ENCODE peak calls at places on chromosomes 2 and 18, in ten cellular contexts. J is AG04449, B is GM23338, K is cardiac fibroblast, C is astrocyte of the spinal cord, D is fibroblast of lung, L is heart left ventricle, P is psoas muscle, H is neural progenitor cell, Y is thyroid gland. G is an unnamed sample.

GRCh38 chr2:170391018-170391417 is 213.1 kb downstream of the MYO3B start:
- DNase-seq in Y (no peak), C (no peak), D (no peak), J (no peak), L (no peak), H (no peak), K (no peak), B (no peak), P (no peak), G (no peak)

GRCh38 chr18:44409524-44409923 is 271.2 kb upstream of the SETBP1 start:
- DNase-seq in L (no peak), J (no peak), P (no peak), B (no peak), H (no peak), C (no peak), Y (no peak), K (no peak), D (no peak), G (no peak)

GRCh38 chr2:98867539-98868309 is 68.3 kb downstream of the CRACDL start:
- DNase-seq in H (no peak), Y (no peak), J (no peak), D (peak; percentile 32), C (no peak), L (no peak), B (no peak), P (no peak), K (peak; percentile 46), G (no peak)

GRCh38 chr2:55420901-55421300 is 1.2 kb upstream of the CCDC88A start:
- DNase-seq in B (no peak), P (no peak), Y (no peak), L (no peak), H (no peak), C (no peak), J (no peak), D (no peak), K (no peak), G (no peak)

GRCh38 chr2:101733257-101733993 is 35.9 kb downstream of the MAP4K4 start:
- DNase-seq in H (no peak), P (peak; percentile 23), Y (no peak), B (no peak), K (no peak), C (no peak), L (no peak), J (no peak), D (no peak), G (no peak)

GRCh38 chr18:55320399-55321255 is 267.4 kb downstream of the TCF4 start:
- DNase-seq in P (no peak), L (no peak), J (no peak), D (peak; percentile 54), B (no peak), C (peak; percentile 53), Y (no peak), H (no peak), K (peak; percentile 48), G (peak; percentile 51)

GRCh38 chr2:86078801-86079545 is 26.7 kb downstream of the POLR1A start:
- DNase-seq in B (no peak), J (no peak), C (peak; percentile 46), K (peak; percentile 55), L (no peak), Y (peak; percentile 60), P (no peak), D (peak; percentile 52), H (peak; percentile 10), G (peak; percentile 78)

GRCh38 chr2:167196461-167197252 is 308.4 kb downstream of the XIRP2 start:
- DNase-seq in K (peak; percentile 74), B (no peak), D (peak; percentile 78), J (no peak), L (peak; percentile 72), C (peak; percentile 83), H (peak; percentile 21), P (peak; percentile 26), Y (peak; percentile 3), G (peak; percentile 13)

GRCh38 chr2:111676423-111676822 is 207.6 kb downstream of the ANAPC1 start:
- DNase-seq in H (no peak), D (peak; percentile 88), Y (no peak), K (no peak), J (no peak), P (no peak), B (no peak), C (no peak), L (no peak), G (peak; percentile 70)

GRCh38 chr2:156537147-156537546 is 101.0 kb downstream of the GPD2 start:
- DNase-seq in H (no peak), P (no peak), D (peak; percentile 28), Y (no peak), L (no peak), J (no peak), C (peak; percentile 69), K (peak; percentile 51), B (no peak), G (peak; percentile 30)

GRCh38 chr2:19540739-19541503 is 182.5 kb upstream of the OSR1 start:
- DNase-seq in Y (no peak), P (no peak), B (no peak), K (peak; percentile 91), J (peak; percentile 74), L (no peak), D (peak; percentile 97), H (no peak), C (peak; percentile 86), G (peak; percentile 95)

GRCh38 chr18:74546751-74547530 is 12.6 kb downstream of the CNDP1 start:
- DNase-seq in B (no peak), J (no peak), K (peak; percentile 68), D (peak; percentile 39), P (peak; percentile 37), H (no peak), L (peak; percentile 74), Y (no peak), C (peak; percentile 16), G (peak; percentile 57)

GRCh38 chr18:74541703-74542555 is 7.6 kb downstream of the CNDP1 start:
- DNase-seq in B (no peak), C (no peak), Y (no peak), K (peak; percentile 31), J (no peak), D (no peak), P (no peak), L (no peak), H (no peak), G (no peak)

GRCh38 chr18:74549591-74550104 is 15.3 kb downstream of the CNDP1 start:
- DNase-seq in J (no peak), K (no peak), B (no peak), H (no peak), C (no peak), P (no peak), Y (no peak), D (no peak), L (no peak), G (no peak)

GRCh38 chr18:74544898-74545297 is 10.6 kb downstream of the CNDP1 start:
- DNase-seq in J (no peak), C (no peak), B (no peak), D (no peak), Y (no peak), K (no peak), H (no peak), L (peak; percentile 66), P (no peak), G (no peak)

GRCh38 chr18:74546007-74546406 is 11.7 kb downstream of the CNDP1 start:
- DNase-seq in C (no peak), H (no peak), K (no peak), B (no peak), D (no peak), L (no peak), P (no peak), J (no peak), Y (no peak), G (no peak)
- H3K4me3 ChIP-seq in C (no peak overlapping the region), H (no peak overlapping the region), K (no peak overlapping the region), B (no peak overlapping the region), D (no peak overlapping the region), L (no peak overlapping the region), P (no peak overlapping the region), J (no peak overlapping the region), Y (no peak overlapping the region), G (no peak overlapping the region)

GRCh38 chr2:42809876-42810125 is 17.4 kb upstream of the HAAO start:
- DNase-seq in J (no peak), L (peak; percentile 90), B (peak; percentile 90), D (no peak), C (no peak), K (no peak), Y (peak; percentile 89), P (peak; percentile 89), H (peak; percentile 86), G (peak; percentile 82)

GRCh38 chr2:42810971-42811865 is 18.8 kb upstream of the HAAO start:
- DNase-seq in C (peak; percentile 50), B (peak; percentile 86), K (peak; percentile 52), P (peak; percentile 55), J (no peak), D (peak; percentile 70), L (peak; percentile 53), Y (peak; percentile 66), H (peak; percentile 81), G (peak; percentile 52)

GRCh38 chr2:42808301-42808700 is 15.9 kb upstream of the HAAO start:
- DNase-seq in B (no peak), C (no peak), J (no peak), L (no peak), P (no peak), H (no peak), D (no peak), K (no peak), Y (no peak), G (no peak)

GRCh38 chr2:42810126-42810970 is 18.0 kb upstream of the HAAO start:
- DNase-seq in Y (peak; percentile 92), K (peak; percentile 98), P (peak; percentile 93), L (peak; percentile 93), C (peak; percentile 97), D (peak; percentile 98), H (peak; percentile 93), B (peak; percentile 90), J (peak; percentile 91), G (peak; percentile 98)

GRCh38 chr2:42809131-42809875 is 16.9 kb upstream of the HAAO start:
- DNase-seq in H (no peak), L (no peak), Y (peak; percentile 47), B (no peak), P (peak; percentile 20), K (peak; percentile 82), D (peak; percentile 84), C (peak; percentile 81), J (no peak), G (no peak)
- TF ChIP-seq CTCF in H (no peak), L (no peak), Y (peak; percentile 41), B (no peak), P (no peak), K (peak; percentile 17), D (no peak), C (peak; percentile 21), J (peak; percentile 44), G (no peak)

DNA sequence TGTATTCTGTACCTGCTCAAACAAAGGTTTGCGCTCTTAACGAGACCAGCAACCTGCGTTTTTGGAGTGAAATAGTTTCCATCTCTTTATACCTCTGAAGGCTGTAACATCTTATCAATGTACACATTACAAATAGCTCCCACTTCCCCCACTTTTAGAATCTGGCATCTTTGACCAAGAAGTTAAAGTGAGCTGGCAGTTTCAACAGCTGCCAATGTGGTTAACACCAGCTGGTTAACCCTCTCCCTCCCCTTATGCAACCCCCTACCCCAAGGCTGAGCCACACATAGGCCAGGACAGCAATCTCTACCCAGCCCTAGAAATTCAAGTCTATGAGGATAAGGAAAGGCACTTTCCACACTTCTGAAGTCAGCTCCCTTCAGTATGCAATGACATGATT is 2.2 kb upstream of the SERTAD2 start:
- DNase-seq in H (no peak), C (no peak), K (no peak), D (no peak), Y (no peak), J (no peak), L (no peak), P (no peak), B (no peak), G (no peak)
- H3K4me3 ChIP-seq in H (no peak overlapping the region), C (no peak overlapping the region), K (no peak overlapping the region), D (no peak overlapping the region), Y (no peak overlapping the region), J (no peak overlapping the region), L (no peak overlapping the region), P (no peak overlapping the region), B (no peak overlapping the region), G (no peak overlapping the region)

GRCh38 chr2:2291500-2292260 is 39.4 kb downstream of the MYT1L start:
- DNase-seq in P (no peak), K (no peak), L (no peak), D (no peak), J (no peak), C (no peak), Y (peak; percentile 79), H (peak; percentile 74), B (peak; percentile 83), G (no peak)
- TF ChIP-seq CTCF in P (peak; percentile 19), K (no peak), L (peak; percentile 68), D (no peak), J (peak; percentile 58), C (peak; percentile 49), Y (peak; percentile 56), H (peak; percentile 62), B (peak; percentile 57), G (no peak)